ENCODE peak calls at places on chromosomes 1 and 21, in six cellular contexts. P, J, S, H, D and T are unnamed samples.

GRCh38 chr1:37028981-37029617 is 5.2 kb downstream of the GRIK3 start:
- DNase-seq in P (no peak), D (no peak), S (no peak), H (peak; percentile 20), J (no peak), T (no peak)

GRCh38 chr1:1540015-1540816 is at the start of gene TMEM240:
- DNase-seq in H (no peak), J (peak; percentile 73), D (no peak), S (no peak), P (no peak), T (no peak)

GRCh38 chr1:5972198-5972520 is 20.1 kb downstream of the NPHP4 start:
- DNase-seq in H (no peak), J (no peak), S (no peak), P (no peak), D (no peak), T (no peak)

GRCh38 chr1:197144570-197145325 is 1.7 kb downstream of the ASPM start:
- DNase-seq in J (peak; percentile 63), H (no peak), D (peak; percentile 18), P (no peak), S (peak; percentile 16), T (peak; percentile 8)

GRCh38 chr1:183925947-183926346 is 111.6 kb downstream of the COLGALT2 start:
- DNase-seq in P (no peak), D (no peak), S (no peak), J (no peak), H (no peak), T (no peak)

GRCh38 chr1:203426870-203427269 is 48.7 kb upstream of the PRELP start:
- DNase-seq in H (no peak), J (no peak), P (no peak), D (no peak), S (no peak), T (no peak)

GRCh38 chr21:41742073-41742875 is 24.6 kb downstream of the RIPK4 start:
- DNase-seq in J (no peak), H (no peak), D (no peak), S (no peak), P (no peak), T (no peak)

GRCh38 chr1:72064301-72064700 is 218.0 kb downstream of the NEGR1 start:
- DNase-seq in H (no peak), S (no peak), J (no peak), D (no peak), P (no peak), T (no peak)

GRCh38 chr1:6220236-6220635 is 14.3 kb downstream of the RNF207 start:
- DNase-seq in H (no peak), P (no peak), S (no peak), D (no peak), J (no peak), T (no peak)

GRCh38 chr1:228275435-228276342 is 67.8 kb downstream of the OBSCN start:
- DNase-seq in S (peak; percentile 98), D (no peak), H (peak; percentile 37), J (peak; percentile 75), P (no peak), T (peak; percentile 79)

GRCh38 chr1:245803666-245804037 is 648.9 kb downstream of the KIF26B start:
- DNase-seq in J (no peak), H (no peak), P (no peak), S (no peak), D (no peak), T (no peak)

GRCh38 chr1:155166006-155166372 is 7.1 kb downstream of the KRTCAP2 start:
- DNase-seq in P (no peak), H (no peak), J (no peak), D (no peak), S (no peak), T (no peak)

GRCh38 chr1:9842073-9842711 is 18.4 kb upstream of the CLSTN1 start:
- DNase-seq in D (no peak), H (no peak), J (no peak), S (no peak), P (no peak), T (no peak)

GRCh38 chr1:208479435-208479834 is 235.3 kb upstream of the PLXNA2 start:
- DNase-seq in D (no peak), J (no peak), H (no peak), S (no peak), P (no peak), T (no peak)

GRCh38 chr1:12327566-12327965 is 97.7 kb downstream of the VPS13D start:
- DNase-seq in P (no peak), D (no peak), J (no peak), S (no peak), H (no peak), T (no peak)

GRCh38 chr1:174965006-174965971 is 34.5 kb upstream of the CACYBP start:
- DNase-seq in P (no peak), H (no peak), S (no peak), D (no peak), J (no peak), T (peak; percentile 51)

GRCh38 chr1:169363046-169363756 is 4.4 kb downstream of the NME7 start:
- DNase-seq in P (no peak), D (no peak), S (no peak), H (peak; percentile 37), J (peak; percentile 56), T (peak; percentile 69)

GRCh38 chr1:27049127-27049526 is 36.5 kb upstream of the TENT5B start:
- DNase-seq in H (no peak), D (no peak), P (no peak), S (no peak), J (no peak), T (no peak)

GRCh38 chr1:10693497-10694273 is 102.8 kb downstream of the CASZ1 start:
- DNase-seq in H (no peak), D (no peak), J (peak; percentile 41), P (no peak), S (peak; percentile 67), T (peak; percentile 74)

GRCh38 chr21:46000182-46000730 is 18.7 kb downstream of the COL6A1 start:
- DNase-seq in S (no peak), H (no peak), P (no peak), J (no peak), D (no peak), T (no peak)

GRCh38 chr21:42060166-42060565 is 11.0 kb upstream of the UMODL1 start:
- DNase-seq in S (no peak), P (no peak), D (no peak), H (no peak), J (no peak), T (no peak)

GRCh38 chr1:29964718-29965533 is 728.6 kb downstream of the PTPRU start:
- DNase-seq in P (no peak), J (no peak), S (no peak), H (no peak), D (no peak), T (no peak)

DNA sequence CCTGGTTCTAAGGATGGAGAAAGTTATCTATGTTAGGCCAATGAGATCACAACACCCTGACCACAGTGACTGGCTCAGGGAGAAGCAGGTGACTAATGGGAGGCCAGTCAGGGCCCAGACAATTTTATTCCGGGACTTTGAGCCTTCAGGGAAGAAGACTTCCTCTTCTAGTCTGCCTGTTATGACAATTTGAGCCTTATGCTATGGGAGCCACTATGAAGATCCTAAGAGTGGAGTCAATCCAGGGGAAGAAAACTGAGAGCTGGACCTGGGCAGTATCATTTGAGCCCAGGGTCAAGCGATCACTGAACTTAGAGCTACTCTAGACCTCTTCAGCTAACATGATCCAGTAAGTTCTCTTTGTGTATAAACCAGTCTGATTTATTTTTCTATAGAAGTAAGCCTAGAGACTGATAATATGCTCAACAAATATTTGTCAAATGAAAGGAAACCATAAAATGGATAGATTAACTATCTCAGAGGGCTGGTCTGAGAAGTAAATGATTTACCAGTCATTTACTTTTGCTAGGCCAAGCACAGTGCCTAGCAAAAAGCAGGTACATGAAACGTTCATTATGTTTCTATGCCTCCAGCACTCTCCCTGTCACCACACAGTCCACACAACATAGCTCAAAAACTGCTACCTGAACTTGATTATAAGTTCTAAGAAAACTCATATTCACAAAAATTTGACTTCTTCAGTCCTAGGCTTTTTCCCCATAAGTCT is 4.2 kb upstream of the C1orf141 start:
- DNase-seq in J (no peak), H (no peak), P (no peak), D (peak; percentile 16), S (no peak), T (no peak)
- TF ChIP-seq POLR2A in J (no peak), H (no peak), P (no peak), D (no peak), S (no peak), T (no peak)

DNA sequence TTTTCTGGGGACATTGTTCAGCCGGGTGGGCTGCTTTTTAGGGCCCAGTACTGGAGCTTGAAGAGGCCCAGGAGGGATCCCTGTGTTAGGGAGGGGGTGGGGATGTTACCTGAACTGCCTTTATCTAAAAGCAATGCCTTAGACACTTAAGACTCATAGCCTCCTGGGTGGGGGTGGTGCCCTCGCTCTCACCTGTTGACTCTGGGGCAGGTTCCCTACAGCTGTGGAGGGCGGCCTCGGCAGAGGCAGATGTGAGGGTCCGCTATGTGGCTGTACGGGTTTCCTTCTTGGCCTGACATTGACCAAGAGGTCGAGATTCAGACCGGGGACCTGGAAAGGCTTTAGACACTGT is 724 bp downstream of the INAVA start:
- DNase-seq in J (no peak), P (no peak), H (no peak), D (no peak), S (no peak), T (no peak)
- H3K4me3 ChIP-seq in J (no peak overlapping the region), P (peak overlapping the region; percentile 68), H (no peak overlapping the region), D (peak overlapping the region; percentile 76), S (no peak overlapping the region), T (no peak overlapping the region)

GRCh38 chr21:29029524-29029923 is 5.1 kb downstream of the USP16 start:
- DNase-seq in P (no peak), D (no peak), S (no peak), J (no peak), H (no peak), T (no peak)

GRCh38 chr21:29022141-29022540 is 2.3 kb upstream of the USP16 start:
- DNase-seq in P (no peak), J (no peak), H (no peak), D (peak; percentile 16), S (no peak), T (peak; percentile 15)

GRCh38 chr21:29024474-29025327 is at the start of gene USP16:
- DNase-seq in J (peak; percentile 100), H (peak; percentile 99), S (peak; percentile 100), P (peak; percentile 98), D (peak; percentile 95), T (peak; percentile 98)

GRCh38 chr21:29030909-29031308 is 6.4 kb downstream of the USP16 start:
- DNase-seq in H (no peak), J (no peak), P (no peak), D (no peak), S (no peak), T (no peak)

GRCh38 chr21:29025328-29025713 is 853 bp downstream of the USP16 start:
- DNase-seq in P (no peak), D (no peak), H (no peak), J (no peak), S (no peak), T (peak; percentile 31)
- TF ChIP-seq MYC in P (no peak), D (no peak), H (no peak), J (no peak), S (no peak), T (no peak)

GRCh38 chr21:38351176-38351959 is 94.6 kb downstream of the KCNJ15 start:
- DNase-seq in J (no peak), D (no peak), S (no peak), H (no peak), P (no peak), T (no peak)

GRCh38 chr21:38351961-38352521 is 95.2 kb downstream of the KCNJ15 start:
- DNase-seq in H (no peak), J (peak; percentile 72), S (no peak), D (no peak), P (peak; percentile 63), T (no peak)

GRCh38 chr21:38349111-38349746 is 92.4 kb downstream of the KCNJ15 start:
- DNase-seq in H (no peak), J (peak; percentile 36), P (no peak), S (no peak), D (no peak), T (no peak)

GRCh38 chr21:38352536-38353219 is 95.9 kb downstream of the KCNJ15 start:
- DNase-seq in H (no peak), J (peak; percentile 76), S (peak; percentile 71), D (peak; percentile 3), P (peak; percentile 71), T (peak; percentile 43)

GRCh38 chr21:38350681-38351080 is 93.9 kb downstream of the KCNJ15 start:
- DNase-seq in J (no peak), P (no peak), H (no peak), D (no peak), S (no peak), T (no peak)
- TF ChIP-seq POLR2A in J (no peak), P (no peak), H (no peak), D (no peak), S (no peak), T (no peak)